ENCODE peak calls at places on chromosomes 2 and 18, in nine cellular contexts. X is effector memory CD4-positive, alpha-beta T cell; W is ovary; E is H9; V is cardiac muscle cell; I is transverse colon; D is lung; A is DND-41; Z is small intestine. Q is an unnamed sample.

GRCh38 chr2:37324536-37324785 is 172 bp downstream of the PRKD3 start:
- DNase-seq in X (peak; percentile 62), W (no peak), E (no peak), V (peak; percentile 87), I (peak; percentile 86), D (peak; percentile 77), A (no peak), Z (no peak), Q (no peak)

GRCh38 chr2:16604236-16604635 is 61.4 kb downstream of the CYRIA start:
- DNase-seq in X (no peak), W (no peak), E (no peak), V (no peak), I (no peak), D (no peak), A (no peak), Z (no peak), Q (peak; percentile 71)

GRCh38 chr18:50786851-50787250 is 33.0 kb downstream of the MRO start:
- DNase-seq in X (no peak), W (no peak), E (no peak), V (peak; percentile 13), I (no peak), D (no peak), A (no peak), Z (no peak), Q (no peak)

GRCh38 chr2:162297925-162298552 is 20.4 kb downstream of the IFIH1 start:
- DNase-seq in X (no peak), W (no peak), E (no peak), V (peak; percentile 86), I (peak; percentile 58), D (peak; percentile 66), A (peak; percentile 61), Z (peak; percentile 78), Q (no peak)

GRCh38 chr18:51151568-51152511 is 45.6 kb downstream of the MEX3C start:
- DNase-seq in X (peak; percentile 42), W (no peak), E (peak; percentile 23), V (no peak), I (peak; percentile 66), D (no peak), A (no peak), Z (no peak), Q (no peak)

GRCh38 chr2:176281267-176281666 is 12.0 kb downstream of the MTX2 start:
- DNase-seq in X (no peak), W (no peak), E (no peak), V (peak; percentile 4), I (no peak), D (no peak), A (no peak), Z (no peak), Q (peak; percentile 65)

GRCh38 chr2:232502901-232503791 is 15.5 kb upstream of the ECEL1 start:
- DNase-seq in X (peak; percentile 40), W (peak; percentile 92), E (peak; percentile 69), V (peak; percentile 45), I (peak; percentile 14), D (no peak), A (no peak), Z (peak; percentile 9), Q (no peak)

GRCh38 chr2:174051741-174052638 is 86.8 kb upstream of the SP3 start:
- DNase-seq in X (no peak), W (no peak), E (peak; percentile 55), V (peak; percentile 82), I (peak; percentile 63), D (no peak), A (no peak), Z (peak; percentile 61), Q (peak; percentile 83)

GRCh38 chr2:106096446-106097369 is 97.4 kb downstream of the UXS1 start:
- DNase-seq in X (peak; percentile 26), W (no peak), E (no peak), V (no peak), I (no peak), D (peak; percentile 23), A (peak; percentile 39), Z (no peak), Q (no peak)
- H3K27ac ChIP-seq in X (peak overlapping the region; percentile 90), W (no peak overlapping the region), E (no peak overlapping the region), V (no peak overlapping the region), I (peak overlapping the region; percentile 19), D (no peak overlapping the region), A (no peak overlapping the region), Z (peak overlapping the region; percentile 41), Q (no peak overlapping the region)

GRCh38 chr2:38527338-38528007 is 75.3 kb downstream of the HNRNPLL start:
- DNase-seq in X (no peak), W (no peak), E (no peak), V (no peak), I (no peak), D (no peak), A (no peak), Z (no peak), Q (no peak)
- H3K4me1 ChIP-seq in X (peaks cover 4% of the 10 kb centered on the region), W (peaks cover 4% of the 10 kb centered on the region), E (peaks cover 9% of the 10 kb centered on the region), V (no peaks in the 10 kb centered on the region), I (no peaks in the 10 kb centered on the region), D (no peaks in the 10 kb centered on the region), A (peaks cover 3% of the 10 kb centered on the region), Z (no peaks in the 10 kb centered on the region), Q (peaks cover 4% of the 10 kb centered on the region)

GRCh38 chr2:96882230-96882629 is 12.3 kb upstream of the SEMA4C start:
- DNase-seq in X (no peak), W (no peak), E (peak; percentile 65), V (no peak), I (no peak), D (no peak), A (no peak), Z (no peak), Q (no peak)

GRCh38 chr2:96884299-96885156 is 14.6 kb upstream of the SEMA4C start:
- DNase-seq in X (no peak), W (no peak), E (no peak), V (no peak), I (no peak), D (no peak), A (no peak), Z (no peak), Q (no peak)

GRCh38 chr2:96881349-96882195 is 11.7 kb upstream of the SEMA4C start:
- DNase-seq in X (no peak), W (no peak), E (peak; percentile 77), V (peak; percentile 70), I (no peak), D (no peak), A (no peak), Z (no peak), Q (no peak)

GRCh38 chr2:96882906-96883305 is 13.0 kb upstream of the SEMA4C start:
- DNase-seq in X (no peak), W (no peak), E (no peak), V (no peak), I (no peak), D (no peak), A (no peak), Z (no peak), Q (no peak)

DNA sequence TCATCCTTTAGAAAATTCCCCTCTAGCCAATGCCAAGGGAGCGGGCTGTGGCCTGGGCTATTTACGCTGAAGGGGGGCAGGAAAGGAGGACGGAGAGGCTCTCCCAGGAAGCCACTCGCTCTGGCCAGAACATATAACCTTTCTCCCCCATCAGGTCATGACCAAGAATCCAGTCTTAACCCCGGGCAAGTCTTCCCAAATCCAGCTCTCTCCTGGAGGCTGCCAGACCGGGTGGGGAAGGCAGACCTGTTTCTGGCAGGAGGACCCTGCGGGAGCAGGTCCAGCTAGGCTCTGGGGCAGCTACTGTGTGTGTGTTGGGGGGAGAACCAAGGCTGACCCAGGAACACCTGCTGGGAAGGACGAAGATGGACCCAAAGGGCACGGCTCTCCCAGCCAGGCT is 13.4 kb upstream of the SEMA4C start:
- DNase-seq in X (no peak), W (no peak), E (no peak), V (no peak), I (no peak), D (no peak), A (no peak), Z (no peak), Q (no peak)
- H3K27ac ChIP-seq in X (no peak overlapping the region), W (no peak overlapping the region), E (no peak overlapping the region), V (no peak overlapping the region), I (no peak overlapping the region), D (no peak overlapping the region), A (no peak overlapping the region), Z (no peak overlapping the region), Q (no peak overlapping the region)

GRCh38 chr18:75211002-75211621 is 515 bp downstream of the TSHZ1 start:
- DNase-seq in X (no peak), W (peak; percentile 54), E (no peak), V (peak; percentile 40), I (peak; percentile 21), D (no peak), A (peak; percentile 60), Z (no peak), Q (no peak)

GRCh38 chr18:75211721-75212625 is 1.4 kb downstream of the TSHZ1 start:
- DNase-seq in X (no peak), W (peak; percentile 65), E (peak; percentile 69), V (peak; percentile 43), I (peak; percentile 39), D (peak; percentile 39), A (peak; percentile 54), Z (peak; percentile 60), Q (no peak)

GRCh38 chr18:75209129-75209951 is at the start of gene PTGR3:
- DNase-seq in X (peak; percentile 74), W (peak; percentile 87), E (peak; percentile 84), V (peak; percentile 86), I (peak; percentile 87), D (peak; percentile 89), A (peak; percentile 92), Z (peak; percentile 82), Q (peak; percentile 44)

GRCh38 chr18:75209952-75210261 is 690 bp upstream of the TSHZ1 start:
- DNase-seq in X (no peak), W (no peak), E (no peak), V (no peak), I (no peak), D (no peak), A (no peak), Z (no peak), Q (peak; percentile 46)

GRCh38 chr18:75210274-75211001 is at the start of gene TSHZ1:
- DNase-seq in X (peak; percentile 47), W (peak; percentile 66), E (peak; percentile 40), V (peak; percentile 85), I (peak; percentile 80), D (peak; percentile 68), A (peak; percentile 79), Z (peak; percentile 89), Q (peak; percentile 89)
- H3K4me1 ChIP-seq in X (peaks cover 26% of the 10 kb centered on the region), W (peaks cover 8% of the 10 kb centered on the region), E (no peaks in the 10 kb centered on the region), V (peaks cover 20% of the 10 kb centered on the region), I (peaks cover 13% of the 10 kb centered on the region), D (peaks cover 10% of the 10 kb centered on the region), A (peaks cover 67% of the 10 kb centered on the region), Z (peaks cover 18% of the 10 kb centered on the region), Q (peaks cover 21% of the 10 kb centered on the region)

Q was measured in foreskin keratinocyte.